ENCODE peak calls at places on chromosomes 5 and 9, in five cellular contexts. F, E, M, R and G are unnamed samples.
A peak's percentile ranks its signal among the peaks of the same experiment; 100 is the strongest.

GRCh38 chr5:101977729-101978345 is 318.2 kb downstream of the SLCO4C1 start:
- DNase-seq in F (peak; percentile 3), M (no peak), R (no peak), E (peak; percentile 81), G (peak; percentile 24)

GRCh38 chr5:102855684-102856373 is 100.7 kb downstream of the PAM start:
- DNase-seq in E (no peak), R (no peak), F (no peak), M (no peak), G (no peak)

GRCh38 chr5:54764102-54764501 is 221.3 kb downstream of the ESM1 start:
- DNase-seq in F (no peak), R (no peak), M (no peak), E (no peak), G (no peak)

GRCh38 chr5:137220523-137220927 is 278.6 kb downstream of the SPOCK1 start:
- DNase-seq in M (no peak), R (no peak), E (peak; percentile 70), F (peak; percentile 70), G (peak; percentile 55)

GRCh38 chr5:23506329-23507236 is 826 bp upstream of the PRDM9 start:
- DNase-seq in M (no peak), F (peak; percentile 2), E (peak; percentile 67), R (no peak), G (no peak)

GRCh38 chr5:72191404-72191803 is 84.1 kb downstream of the MAP1B start:
- DNase-seq in F (no peak), E (no peak), M (no peak), R (no peak), G (no peak)

GRCh38 chr9:36389590-36389989 is 10.5 kb downstream of the RNF38 start:
- DNase-seq in M (no peak), R (no peak), F (no peak), E (no peak), G (no peak)

GRCh38 chr5:39757121-39757520 is 332.3 kb upstream of the DAB2 start:
- DNase-seq in R (no peak), F (no peak), M (no peak), E (no peak), G (no peak)

GRCh38 chr9:103942652-103943051 is 151.5 kb upstream of the SMC2 start:
- DNase-seq in M (no peak), F (no peak), R (no peak), E (no peak), G (no peak)

GRCh38 chr9:129501771-129502324 is 119.1 kb downstream of the C9orf50 start:
- DNase-seq in E (no peak), F (no peak), R (peak; percentile 59), M (no peak), G (no peak)

GRCh38 chr9:75146229-75146628 is 57.9 kb downstream of the OSTF1 start:
- DNase-seq in F (no peak), E (no peak), R (no peak), M (no peak), G (peak; percentile 45)

GRCh38 chr9:18390393-18390792 is 83.6 kb upstream of the ADAMTSL1 start:
- DNase-seq in E (peak; percentile 9), M (no peak), F (no peak), R (no peak), G (peak; percentile 13)

GRCh38 chr5:128469924-128470323 is 68.1 kb downstream of the FBN2 start:
- DNase-seq in R (no peak), E (no peak), M (no peak), F (no peak), G (peak; percentile 46)

GRCh38 chr9:89896806-89897340 is 292.1 kb downstream of the GADD45G start:
- DNase-seq in E (no peak), M (no peak), R (no peak), F (no peak), G (no peak)

GRCh38 chr5:38559427-38559826 is 3.0 kb upstream of the LIFR start:
- DNase-seq in M (no peak), R (no peak), F (no peak), E (no peak), G (no peak)

GRCh38 chr9:115118471-115119156 is 657 bp upstream of the TNC start:
- DNase-seq in E (peak; percentile 96), M (peak; percentile 89), F (peak; percentile 44), R (peak; percentile 80), G (peak; percentile 86)

GRCh38 chr5:15607076-15607475 is 107.1 kb downstream of the FBXL7 start:
- DNase-seq in F (no peak), R (no peak), E (no peak), M (no peak), G (no peak)

GRCh38 chr9:90420714-90421513 is 221.7 kb downstream of the DIRAS2 start:
- DNase-seq in E (no peak), R (no peak), F (no peak), M (no peak), G (no peak)

GRCh38 chr9:124188331-124189110 is 69.2 kb upstream of the NEK6 start:
- DNase-seq in R (no peak), E (no peak), F (no peak), M (no peak), G (no peak)

GRCh38 chr9:107215381-107215780 is 67.7 kb upstream of the RAD23B start:
- DNase-seq in M (no peak), R (no peak), F (no peak), E (no peak), G (peak; percentile 65)

GRCh38 chr5:166127766-166128565 is 2163.5 kb upstream of the WWC1 start:
- DNase-seq in E (no peak), F (no peak), M (no peak), R (no peak), G (no peak)
- H3K27ac ChIP-seq in E (no peak overlapping the region), F (no peak overlapping the region), M (no peak overlapping the region), R (no peak overlapping the region), G (no peak overlapping the region)

DNA sequence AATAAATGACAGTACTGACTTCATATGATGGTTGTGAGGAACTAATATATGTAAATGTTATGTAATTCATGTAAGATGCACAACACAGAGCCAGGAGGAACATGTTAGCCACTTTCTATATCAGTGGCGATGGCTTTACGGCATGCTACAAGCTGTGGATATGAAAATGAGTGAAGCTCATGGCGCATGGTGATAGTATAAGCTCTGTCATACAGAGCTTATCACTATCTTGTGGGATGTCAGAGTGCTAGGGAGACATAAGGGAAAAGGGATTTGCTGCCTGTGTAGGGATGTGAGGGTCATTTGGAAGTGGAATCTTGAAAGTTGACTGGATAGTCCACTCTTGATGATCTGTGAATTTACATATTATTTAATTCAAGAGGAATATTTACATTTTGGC is 13.6 kb downstream of the CPEB4 start:
- DNase-seq in R (no peak), F (no peak), E (no peak), M (no peak), G (no peak)
- H3K27ac ChIP-seq in R (peak overlapping the region; percentile 3), F (no peak overlapping the region), E (no peak overlapping the region), M (peak overlapping the region; percentile 76), G (no peak overlapping the region)

DNA sequence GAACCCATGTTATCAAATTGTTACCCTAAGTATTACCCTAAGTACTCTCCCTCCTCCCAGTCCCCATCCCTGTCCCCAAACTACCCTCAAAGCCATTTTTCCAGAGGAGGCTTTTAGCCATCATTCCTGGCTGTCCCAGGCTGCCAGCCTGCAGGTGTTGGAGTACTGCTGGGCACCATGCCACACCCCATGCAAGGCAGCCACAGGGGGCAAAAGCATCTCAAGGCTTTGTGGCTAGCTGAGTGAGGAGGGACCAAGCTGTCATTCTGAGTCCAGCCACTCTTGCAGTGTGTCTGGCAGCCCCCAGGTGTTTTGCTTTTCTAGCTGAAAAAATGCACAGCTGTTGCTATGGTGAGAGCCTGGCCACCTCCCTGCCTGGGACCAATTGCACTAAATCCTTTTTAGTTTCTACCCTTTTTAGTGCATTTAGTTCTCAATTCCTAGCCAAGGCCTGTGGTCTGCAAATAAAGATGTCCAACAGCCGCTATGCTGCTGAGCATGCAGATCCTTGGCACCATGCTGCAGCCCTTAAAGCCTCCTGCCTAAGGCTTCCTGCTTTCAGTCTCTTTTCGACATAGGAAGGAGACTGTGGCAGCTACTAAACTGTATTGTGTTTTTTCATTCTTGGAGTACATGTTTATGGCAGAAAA is 50.4 kb upstream of the PTGS1 start:
- DNase-seq in R (no peak), M (no peak), E (no peak), F (no peak), G (no peak)
- H3K27ac ChIP-seq in R (no peak overlapping the region), M (no peak overlapping the region), E (no peak overlapping the region), F (no peak overlapping the region), G (no peak overlapping the region)

GRCh38 chr9:38416461-38416860 is 7.8 kb downstream of the IGFBPL1 start:
- DNase-seq in E (no peak), R (no peak), M (no peak), F (no peak), G (no peak)
- H3K27ac ChIP-seq in E (no peak overlapping the region), R (no peak overlapping the region), M (no peak overlapping the region), F (no peak overlapping the region), G (no peak overlapping the region)

GRCh38 chr5:12626556-12626955 is 722.3 kb upstream of the CTNND2 start:
- DNase-seq in F (no peak), M (no peak), E (no peak), R (no peak), G (no peak)
- H3K27ac ChIP-seq in F (no peak overlapping the region), M (no peak overlapping the region), E (no peak overlapping the region), R (no peak overlapping the region), G (no peak overlapping the region)